ENCODE peak calls at places on chromosomes 3 and 15, in four cellular contexts. C is GM23338; U is HCT116; H is CD8-positive, alpha-beta T cell. B is an unnamed sample.

GRCh38 chr3:117126460-117126859 is 416.9 kb downstream of the TUSC7 start:
- ATAC-seq in H (no peak), U (no peak), C (no peak), B (no peak)

GRCh38 chr3:198090795-198091194 is 130.8 kb downstream of the LMLN start:
- ATAC-seq in C (no peak), H (no peak), U (no peak), B (no peak)

GRCh38 chr15:45393851-45394250 is 15.5 kb upstream of the GATM start:
- ATAC-seq in U (peak), C (peak), H (no peak), B (no peak)

GRCh38 chr3:97949110-97949485 is 23.1 kb downstream of the RIOX2 start:
- ATAC-seq in C (no peak), H (no peak), U (no peak), B (no peak)

GRCh38 chr3:14423197-14423743 is 20.9 kb downstream of the SLC6A6 start:
- ATAC-seq in H (no peak), U (no peak), C (no peak), B (no peak)

GRCh38 chr15:82571722-82572222 is 31.5 kb upstream of the RPS17 start:
- ATAC-seq in U (peak), C (peak), H (no peak), B (peak)

GRCh38 chr15:34323217-34323616 is 14.4 kb downstream of the SLC12A6 start:
- ATAC-seq in H (no peak), U (no peak), C (no peak), B (no peak)

GRCh38 chr15:71357357-71357756 is 242.1 kb downstream of the THSD4 start:
- ATAC-seq in U (peak), H (no peak), C (no peak), B (peak)

GRCh38 chr3:30289324-30289723 is 317.1 kb upstream of the TGFBR2 start:
- ATAC-seq in C (no peak), H (peak), U (no peak), B (no peak)

GRCh38 chr3:172201136-172201989 is 162.0 kb downstream of the FNDC3B start:
- ATAC-seq in H (no peak), U (no peak), C (no peak), B (peak)

GRCh38 chr15:78263351-78263781 is 996 bp upstream of the DNAJA4 start:
- ATAC-seq in C (no peak), H (no peak), U (peak), B (no peak)

GRCh38 chr15:77487479-77487861 is 66.8 kb downstream of the HMG20A start:
- ATAC-seq in C (no peak), U (no peak), H (no peak), B (no peak)

GRCh38 chr3:32118215-32118614 is 11.8 kb downstream of the GPD1L start:
- ATAC-seq in U (no peak), C (no peak), H (no peak), B (no peak)

GRCh38 chr3:153973722-153974121 is 147.5 kb upstream of the ARHGEF26 start:
- ATAC-seq in U (no peak), H (no peak), C (no peak), B (no peak)

GRCh38 chr3:15500107-15500724 is 21.3 kb downstream of the COLQ start:
- ATAC-seq in U (no peak), C (no peak), H (no peak), B (no peak)

GRCh38 chr15:63797103-63797502 is 36.6 kb downstream of the HERC1 start:
- ATAC-seq in U (no peak), C (no peak), H (no peak), B (no peak)

GRCh38 chr3:10238330-10238995 is 9.8 kb upstream of the TATDN2 start:
- ATAC-seq in H (peak), U (no peak), C (no peak), B (no peak)

GRCh38 chr3:57031622-57032541 is 28.6 kb upstream of the SPATA12 start:
- ATAC-seq in H (no peak), C (no peak), U (no peak), B (peak)

DNA sequence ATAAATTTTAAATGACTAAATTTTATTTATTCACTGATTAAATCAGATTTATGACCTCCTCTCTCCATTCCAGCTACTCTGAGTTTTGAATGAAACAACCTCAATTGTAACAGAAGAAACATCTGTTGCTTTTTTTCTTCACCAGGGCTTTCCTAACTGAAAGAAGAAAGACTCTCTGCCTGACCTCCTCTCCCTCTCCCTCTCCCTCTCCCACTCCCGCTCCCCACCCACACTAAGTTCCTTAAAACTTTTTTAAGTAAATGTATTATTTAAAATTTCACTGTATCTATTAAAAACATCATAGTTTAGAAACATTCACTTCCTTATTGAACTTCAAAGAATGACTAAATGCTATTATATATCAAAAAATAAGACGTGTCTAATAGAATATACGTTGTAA is 122.0 kb downstream of the TFDP2 start:
- ATAC-seq in C (peak), H (no peak), U (no peak), B (no peak)
- H3K4me3 ChIP-seq in C (peak), H (peak), U (peak), B (peak)

GRCh38 chr3:76726034-76726433 is 313.9 kb upstream of the ROBO2 start:
- ATAC-seq in C (no peak), U (no peak), H (no peak), B (no peak)

GRCh38 chr3:76724706-76725105 is 315.2 kb upstream of the ROBO2 start:
- ATAC-seq in C (no peak), U (no peak), H (no peak), B (no peak)

GRCh38 chr3:76723366-76723765 is 316.5 kb upstream of the ROBO2 start:
- ATAC-seq in U (no peak), C (no peak), H (no peak), B (no peak)

GRCh38 chr3:76728411-76728810 is 311.5 kb upstream of the ROBO2 start:
- ATAC-seq in U (no peak), H (no peak), C (no peak), B (no peak)

GRCh38 chr3:76724075-76724474 is 315.8 kb upstream of the ROBO2 start:
- ATAC-seq in U (no peak), H (no peak), C (no peak), B (no peak)
- TF ChIP-seq CTCF in U (no peak), H (no peak), C (peak), B (no peak)

GRCh38 chr3:29285356-29286070 is 4.6 kb downstream of the RBMS3 start:
- ATAC-seq in H (no peak), U (no peak), C (no peak), B (no peak)

GRCh38 chr3:29284578-29284977 is 3.7 kb downstream of the RBMS3 start:
- ATAC-seq in H (no peak), C (no peak), U (no peak), B (no peak)

GRCh38 chr3:29283297-29283681 is 2.4 kb downstream of the RBMS3 start:
- ATAC-seq in H (no peak), U (no peak), C (no peak), B (no peak)

GRCh38 chr3:29282431-29283296 is 1.8 kb downstream of the RBMS3 start:
- ATAC-seq in H (no peak), C (peak), U (no peak), B (no peak)

GRCh38 chr3:29283739-29284138 is 2.9 kb downstream of the RBMS3 start:
- ATAC-seq in U (no peak), C (no peak), H (no peak), B (no peak)
- H3K4me3 ChIP-seq in U (no peak), C (peak), H (no peak), B (peak)

DNA sequence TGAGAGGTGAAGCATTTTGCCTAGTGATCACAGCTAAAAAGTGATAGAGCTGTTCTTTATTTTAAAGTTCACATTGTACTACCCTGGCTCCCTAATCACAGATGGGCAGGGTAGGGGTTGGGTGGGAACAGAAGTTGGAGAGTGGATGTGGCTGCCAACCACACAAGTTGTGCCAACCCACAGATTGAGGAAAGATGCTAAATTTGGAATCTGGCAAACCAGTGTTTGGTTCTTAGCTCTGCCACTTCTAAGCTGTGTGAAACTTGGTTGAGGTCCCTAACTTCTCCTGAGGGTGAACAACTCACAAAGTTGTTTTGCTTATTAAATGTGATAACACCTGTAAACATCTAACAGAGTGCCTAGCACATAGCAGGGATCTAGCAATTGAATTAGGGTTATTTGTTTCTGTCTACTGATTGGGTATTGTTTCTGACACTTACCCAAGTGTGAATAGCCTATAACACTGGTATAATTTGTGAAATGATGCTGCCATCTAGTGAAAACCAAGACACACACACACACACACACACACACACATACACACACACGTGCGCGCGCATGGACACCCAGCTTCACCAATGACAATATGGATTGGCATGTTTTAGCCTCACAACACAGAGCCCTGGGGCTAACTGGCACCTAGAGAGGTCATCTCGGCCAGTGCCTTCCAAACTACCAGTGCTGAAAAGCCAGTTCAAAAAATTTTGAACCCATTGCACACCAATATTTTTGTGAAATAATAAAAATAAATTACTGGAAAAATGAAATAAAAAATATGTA is 25.3 kb downstream of the ADGRG7 start:
- ATAC-seq in H (peak), C (no peak), U (peak), B (no peak)
- TF ChIP-seq CTCF in H (no peak), C (no peak), U (peak), B (no peak)

GRCh38 chr3:46221368-46221767 is 13.3 kb upstream of the CCR1 start:
- ATAC-seq in U (no peak), C (no peak), H (no peak), B (no peak)

GRCh38 chr3:46228259-46229222 is 13.7 kb upstream of the CCR3 start:
- ATAC-seq in H (no peak), C (no peak), U (no peak), B (peak)

GRCh38 chr3:46221936-46222335 is 13.8 kb upstream of the CCR1 start:
- ATAC-seq in C (no peak), U (no peak), H (no peak), B (no peak)

GRCh38 chr3:46218310-46218709 is 10.2 kb upstream of the CCR1 start:
- ATAC-seq in H (no peak), C (no peak), U (no peak), B (no peak)

DNA sequence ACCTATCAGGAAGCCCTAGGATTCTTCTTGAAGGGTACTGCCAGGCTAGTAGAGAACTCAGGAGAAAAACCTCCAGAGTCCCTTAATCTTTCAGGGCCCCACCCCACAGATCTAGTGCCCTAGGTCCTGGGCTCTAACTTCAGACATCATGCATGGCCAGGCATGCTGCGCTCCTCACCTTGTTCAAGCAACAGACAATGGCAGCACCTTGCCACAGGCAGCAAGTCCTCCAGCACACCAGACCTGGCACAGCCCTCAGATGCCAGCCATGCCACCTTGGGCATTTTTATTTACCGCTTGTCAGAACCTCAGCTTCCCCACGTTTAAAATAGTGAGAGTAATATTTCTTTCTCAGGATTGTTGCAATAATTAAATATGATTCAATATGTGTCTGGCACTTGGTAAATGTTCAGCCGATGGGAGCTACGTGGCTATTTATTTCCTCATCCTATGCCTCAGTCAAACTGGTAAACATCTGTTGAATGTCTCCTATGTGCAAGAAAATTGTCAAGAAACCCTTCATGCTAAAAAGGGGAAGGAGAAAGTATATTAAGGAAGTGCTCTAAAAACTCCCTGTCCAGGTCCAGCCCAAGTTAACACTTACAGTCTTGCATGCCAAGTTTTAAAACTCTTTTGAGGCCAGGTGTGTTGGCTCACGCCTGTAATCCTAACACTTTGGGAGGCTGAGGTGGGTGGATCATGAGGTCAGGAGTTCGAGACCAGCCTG is 14.5 kb upstream of the CCR1 start:
- ATAC-seq in U (no peak), H (no peak), C (no peak), B (peak)
- H3K4me3 ChIP-seq in U (no peak), H (no peak), C (no peak), B (no peak)